ENCODE peak calls at places on chromosomes 11 and 22, in eight cellular contexts. One of them, this sample, is unnamed.

GRCh38 chr11:121488145-121488544 is 35.4 kb upstream of the SORL1-AS1 start:
- DNase-seq in neuronal stem cell: no peak
- DNase-seq in IMR-90: no peak
- DNase-seq in HCT116: no peak
- DNase-seq in astrocyte: no peak
- DNase-seq in PC-3: no peak
- DNase-seq in Karpas-422: no peak
- DNase-seq in fibroblast of lung: no peak
- DNase-seq in this sample: no peak

GRCh38 chr11:19656140-19656541 is 56.5 kb upstream of the NAV2 start:
- DNase-seq in neuronal stem cell: no peak
- DNase-seq in IMR-90: no peak
- DNase-seq in HCT116: no peak
- DNase-seq in astrocyte: no peak
- DNase-seq in PC-3: no peak
- DNase-seq in Karpas-422: no peak
- DNase-seq in fibroblast of lung: no peak
- DNase-seq in this sample: no peak

GRCh38 chr11:36195496-36196346 is 93.5 kb downstream of the COMMD9 start:
- DNase-seq in neuronal stem cell: no peak
- DNase-seq in IMR-90: peak; percentile 44
- DNase-seq in HCT116: no peak
- DNase-seq in astrocyte: no peak
- DNase-seq in PC-3: no peak
- DNase-seq in Karpas-422: peak; percentile 75
- DNase-seq in fibroblast of lung: peak; percentile 47
- DNase-seq in this sample: no peak

GRCh38 chr22:38262051-38262795 is 10.6 kb downstream of the TMEM184B start:
- DNase-seq in neuronal stem cell: no peak
- DNase-seq in IMR-90: no peak
- DNase-seq in HCT116: no peak
- DNase-seq in astrocyte: no peak
- DNase-seq in PC-3: peak; percentile 42
- DNase-seq in Karpas-422: peak; percentile 80
- DNase-seq in fibroblast of lung: no peak
- DNase-seq in this sample: no peak

GRCh38 chr11:12028303-12028702 is 19.9 kb upstream of the DKK3 start:
- DNase-seq in neuronal stem cell: no peak
- DNase-seq in IMR-90: no peak
- DNase-seq in HCT116: no peak
- DNase-seq in astrocyte: no peak
- DNase-seq in PC-3: no peak
- DNase-seq in Karpas-422: no peak
- DNase-seq in fibroblast of lung: no peak
- DNase-seq in this sample: no peak

GRCh38 chr11:64868904-64869570 is 9.4 kb downstream of the EHD1 start:
- DNase-seq in neuronal stem cell: no peak
- DNase-seq in IMR-90: peak; percentile 94
- DNase-seq in HCT116: no peak
- DNase-seq in astrocyte: peak; percentile 93
- DNase-seq in PC-3: peak; percentile 97
- DNase-seq in Karpas-422: no peak
- DNase-seq in fibroblast of lung: peak; percentile 87
- DNase-seq in this sample: no peak

GRCh38 chr11:131689049-131689925 is 318.9 kb downstream of the NTM start:
- DNase-seq in neuronal stem cell: no peak
- DNase-seq in IMR-90: no peak
- DNase-seq in HCT116: no peak
- DNase-seq in astrocyte: no peak
- DNase-seq in PC-3: no peak
- DNase-seq in Karpas-422: no peak
- DNase-seq in fibroblast of lung: no peak
- DNase-seq in this sample: no peak

GRCh38 chr22:30435674-30436126 is 10.1 kb downstream of the MTFP1 start:
- DNase-seq in neuronal stem cell: no peak
- DNase-seq in IMR-90: no peak
- DNase-seq in HCT116: peak; percentile 79
- DNase-seq in astrocyte: no peak
- DNase-seq in PC-3: no peak
- DNase-seq in Karpas-422: peak; percentile 96
- DNase-seq in fibroblast of lung: no peak
- DNase-seq in this sample: no peak

GRCh38 chr11:61342207-61342803 is 9.3 kb downstream of the TKFC start:
- DNase-seq in neuronal stem cell: no peak
- DNase-seq in IMR-90: no peak
- DNase-seq in HCT116: no peak
- DNase-seq in astrocyte: no peak
- DNase-seq in PC-3: no peak
- DNase-seq in Karpas-422: no peak
- DNase-seq in fibroblast of lung: no peak
- DNase-seq in this sample: no peak

GRCh38 chr11:111461460-111462240 is 50.5 kb downstream of the BTG4 start:
- DNase-seq in neuronal stem cell: no peak
- DNase-seq in IMR-90: no peak
- DNase-seq in HCT116: no peak
- DNase-seq in astrocyte: no peak
- DNase-seq in PC-3: no peak
- DNase-seq in Karpas-422: no peak
- DNase-seq in fibroblast of lung: no peak
- DNase-seq in this sample: no peak

GRCh38 chr11:100875521-100875869 is 188.4 kb downstream of the ARHGAP42 start:
- DNase-seq in neuronal stem cell: no peak
- DNase-seq in IMR-90: no peak
- DNase-seq in HCT116: no peak
- DNase-seq in astrocyte: no peak
- DNase-seq in PC-3: no peak
- DNase-seq in Karpas-422: no peak
- DNase-seq in fibroblast of lung: no peak
- DNase-seq in this sample: no peak

DNA sequence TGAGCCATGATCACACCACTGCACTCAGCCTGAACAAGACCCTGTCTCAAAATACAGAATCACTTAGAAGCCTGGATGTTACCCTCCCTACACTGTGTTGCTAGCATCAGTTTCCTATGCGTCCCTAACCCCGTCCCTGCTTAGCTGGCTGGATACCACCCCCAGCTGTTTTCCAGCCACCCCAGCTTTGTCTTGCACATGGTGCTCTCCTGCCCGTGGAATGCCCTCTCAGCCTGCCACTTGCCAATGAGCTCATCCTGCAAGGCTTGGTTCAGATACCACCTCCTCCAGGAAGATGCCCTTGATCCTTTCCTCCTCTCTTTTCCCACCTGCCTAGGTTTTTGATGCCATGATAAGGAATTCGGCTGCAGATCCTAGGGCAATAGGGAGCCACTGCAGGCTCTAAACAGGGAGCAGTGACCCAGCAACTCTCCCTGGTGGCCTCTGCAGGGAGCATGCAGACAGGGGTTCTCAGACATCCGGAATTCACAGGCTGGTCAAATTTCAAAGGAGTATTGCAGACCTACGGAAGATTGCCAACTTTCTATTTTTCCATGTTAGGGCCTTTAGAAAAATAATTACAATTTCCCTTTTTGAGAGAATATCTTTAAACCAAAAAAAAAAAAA is 52.7 kb upstream of the WNT7B start:
- DNase-seq in neuronal stem cell: no peak
- DNase-seq in IMR-90: no peak
- DNase-seq in HCT116: no peak
- DNase-seq in astrocyte: no peak
- DNase-seq in PC-3: no peak
- DNase-seq in Karpas-422: no peak
- DNase-seq in fibroblast of lung: no peak
- DNase-seq in this sample: no peak
- H3K4me3 ChIP-seq in neuronal stem cell: no peak overlapping the region
- H3K4me3 ChIP-seq in IMR-90: no peak overlapping the region
- H3K4me3 ChIP-seq in HCT116: no peak overlapping the region
- H3K4me3 ChIP-seq in astrocyte: no peak overlapping the region
- H3K4me3 ChIP-seq in PC-3: no peak overlapping the region
- H3K4me3 ChIP-seq in Karpas-422: no peak overlapping the region
- H3K4me3 ChIP-seq in fibroblast of lung: no peak overlapping the region
- H3K4me3 ChIP-seq in this sample: no peak overlapping the region

DNA sequence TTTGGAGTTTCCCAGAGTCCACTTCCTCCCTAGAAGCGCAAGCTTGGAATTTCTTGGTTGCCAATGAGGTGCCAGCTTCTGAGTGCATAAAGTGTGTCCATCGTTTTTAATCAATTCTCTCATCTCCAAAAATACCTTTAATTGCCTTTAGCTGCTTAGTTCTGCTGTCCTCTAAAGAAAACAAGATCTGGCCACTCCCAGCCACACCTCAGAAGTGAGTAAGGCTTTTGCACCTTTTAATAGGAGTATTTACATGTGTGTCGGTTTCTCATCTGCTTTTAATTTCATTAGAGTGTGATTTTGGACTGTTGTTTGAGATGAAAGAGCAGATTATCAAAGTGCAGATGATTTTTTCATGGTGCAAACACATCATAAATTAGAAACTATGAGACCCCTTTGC is 20.1 kb downstream of the CD44 start:
- DNase-seq in neuronal stem cell: no peak
- DNase-seq in IMR-90: no peak
- DNase-seq in HCT116: no peak
- DNase-seq in astrocyte: no peak
- DNase-seq in PC-3: no peak
- DNase-seq in Karpas-422: no peak
- DNase-seq in fibroblast of lung: no peak
- DNase-seq in this sample: no peak
- H3K4me2 ChIP-seq in neuronal stem cell: no peak overlapping the region
- H3K4me2 ChIP-seq in IMR-90: no peak overlapping the region
- H3K4me2 ChIP-seq in HCT116: peak overlapping the region; percentile 24
- H3K4me2 ChIP-seq in astrocyte: peak overlapping the region; percentile 6
- H3K4me2 ChIP-seq in PC-3: no peak overlapping the region
- H3K4me2 ChIP-seq in Karpas-422: no peak overlapping the region
- H3K4me2 ChIP-seq in fibroblast of lung: no peak overlapping the region
- H3K4me2 ChIP-seq in this sample: peak overlapping the region; percentile 92

DNA sequence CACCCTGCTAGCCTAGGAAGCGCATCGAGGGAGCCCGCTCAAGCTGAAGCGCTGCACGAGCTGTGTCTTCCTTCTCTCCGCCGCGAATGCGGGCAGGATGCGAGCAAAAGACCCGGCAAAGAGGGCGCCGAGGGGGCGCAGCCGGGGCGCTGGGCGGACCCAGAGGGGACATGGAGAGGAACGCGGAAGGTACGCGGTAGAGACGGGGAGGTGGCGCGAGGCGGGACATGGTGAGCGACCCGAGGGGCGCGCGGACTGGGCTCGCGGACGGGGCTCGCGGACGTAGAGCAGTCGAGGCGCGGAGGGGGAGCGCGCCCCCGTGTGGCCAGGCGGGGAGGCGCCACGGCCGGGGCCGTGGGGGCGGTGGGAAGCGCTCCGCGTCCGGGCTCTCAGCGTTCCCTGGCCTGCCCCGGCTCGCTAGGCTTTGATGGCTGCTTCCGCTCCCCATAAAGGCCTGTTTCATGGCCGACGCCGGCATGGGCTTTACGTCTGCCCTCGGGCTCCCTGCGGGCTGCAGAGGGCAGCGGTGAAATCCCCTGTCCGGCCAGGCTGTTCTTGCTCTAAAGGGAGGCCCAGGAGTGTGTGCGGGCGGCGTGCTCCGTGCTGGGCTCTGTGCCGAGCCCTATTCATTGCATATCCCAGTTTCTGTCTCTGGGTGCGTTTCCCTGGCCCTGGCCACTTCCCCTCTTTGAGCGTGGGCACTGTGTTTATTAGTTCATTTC is 31.2 kb upstream of the TRIM29 start:
- DNase-seq in neuronal stem cell: peak; percentile 81
- DNase-seq in IMR-90: peak; percentile 45
- DNase-seq in HCT116: no peak
- DNase-seq in astrocyte: no peak
- DNase-seq in PC-3: peak; percentile 77
- DNase-seq in Karpas-422: no peak
- DNase-seq in fibroblast of lung: peak; percentile 56
- DNase-seq in this sample: no peak
- H3K9ac ChIP-seq in neuronal stem cell: peak overlapping the region; percentile 83
- H3K9ac ChIP-seq in IMR-90: peak overlapping the region; percentile 12
- H3K9ac ChIP-seq in HCT116: peak overlapping the region; percentile 41
- H3K9ac ChIP-seq in astrocyte: peak overlapping the region; percentile 60
- H3K9ac ChIP-seq in PC-3: peak overlapping the region; percentile 41
- H3K9ac ChIP-seq in Karpas-422: no peak overlapping the region
- H3K9ac ChIP-seq in fibroblast of lung: peak overlapping the region; percentile 9
- H3K9ac ChIP-seq in this sample: peak overlapping the region; percentile 75

GRCh38 chr11:107357877-107358276 is 99.7 kb downstream of the CWF19L2 start:
- DNase-seq in neuronal stem cell: no peak
- DNase-seq in IMR-90: no peak
- DNase-seq in HCT116: no peak
- DNase-seq in astrocyte: no peak
- DNase-seq in PC-3: no peak
- DNase-seq in Karpas-422: no peak
- DNase-seq in fibroblast of lung: no peak
- DNase-seq in this sample: no peak

GRCh38 chr11:107359701-107360100 is 97.9 kb downstream of the CWF19L2 start:
- DNase-seq in neuronal stem cell: no peak
- DNase-seq in IMR-90: peak; percentile 14
- DNase-seq in HCT116: no peak
- DNase-seq in astrocyte: no peak
- DNase-seq in PC-3: peak; percentile 10
- DNase-seq in Karpas-422: no peak
- DNase-seq in fibroblast of lung: no peak
- DNase-seq in this sample: no peak

DNA sequence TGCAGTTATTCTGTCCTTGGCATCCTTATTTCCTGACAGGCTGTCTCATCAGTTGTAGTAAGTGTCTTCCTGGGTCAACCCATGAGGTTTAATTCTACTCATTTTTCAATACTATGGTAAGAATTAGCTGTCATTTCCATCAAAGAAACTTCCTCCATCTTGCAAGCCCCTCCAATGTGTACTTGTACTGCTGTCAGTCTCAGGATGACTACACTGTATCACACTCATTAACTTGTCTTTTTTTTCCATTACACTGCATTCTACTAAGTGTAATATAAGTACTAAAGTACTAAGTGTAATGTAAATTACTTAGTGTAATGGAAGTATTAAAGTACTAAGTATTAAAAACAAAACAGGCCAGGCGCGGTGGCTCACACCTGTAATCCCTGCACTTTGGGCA is 102.8 kb downstream of the CWF19L2 start:
- DNase-seq in neuronal stem cell: no peak
- DNase-seq in IMR-90: no peak
- DNase-seq in HCT116: no peak
- DNase-seq in astrocyte: no peak
- DNase-seq in PC-3: no peak
- DNase-seq in Karpas-422: no peak
- DNase-seq in fibroblast of lung: no peak
- DNase-seq in this sample: no peak
- H3K4me3 ChIP-seq in neuronal stem cell: no peak overlapping the region
- H3K4me3 ChIP-seq in IMR-90: no peak overlapping the region
- H3K4me3 ChIP-seq in HCT116: no peak overlapping the region
- H3K4me3 ChIP-seq in astrocyte: no peak overlapping the region
- H3K4me3 ChIP-seq in PC-3: no peak overlapping the region
- H3K4me3 ChIP-seq in Karpas-422: no peak overlapping the region
- H3K4me3 ChIP-seq in fibroblast of lung: no peak overlapping the region
- H3K4me3 ChIP-seq in this sample: no peak overlapping the region

DNA sequence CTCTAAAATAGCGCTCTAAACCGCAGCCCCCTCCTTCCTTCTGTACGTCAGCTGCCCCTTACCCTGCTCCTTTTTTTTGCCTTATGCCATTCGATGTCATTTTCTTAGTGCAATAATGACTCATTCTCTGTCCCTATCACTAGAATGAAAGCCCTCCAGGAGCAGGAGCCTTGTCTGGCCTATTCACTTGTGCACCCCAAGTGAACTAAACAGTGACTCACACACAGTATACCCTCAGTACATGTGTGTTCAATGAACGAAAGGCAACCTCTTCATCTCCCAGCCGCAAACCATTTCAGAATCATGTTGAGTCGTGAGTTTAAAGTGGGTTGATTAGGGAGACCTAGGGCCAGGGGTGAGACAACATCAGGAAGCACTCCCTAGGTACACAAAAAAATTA is 50.7 kb upstream of the SPATA19 start:
- DNase-seq in neuronal stem cell: no peak
- DNase-seq in IMR-90: no peak
- DNase-seq in HCT116: no peak
- DNase-seq in astrocyte: no peak
- DNase-seq in PC-3: no peak
- DNase-seq in Karpas-422: no peak
- DNase-seq in fibroblast of lung: no peak
- DNase-seq in this sample: no peak
- H3K4me2 ChIP-seq in neuronal stem cell: no peak overlapping the region
- H3K4me2 ChIP-seq in IMR-90: no peak overlapping the region
- H3K4me2 ChIP-seq in HCT116: no peak overlapping the region
- H3K4me2 ChIP-seq in astrocyte: no peak overlapping the region
- H3K4me2 ChIP-seq in PC-3: no peak overlapping the region
- H3K4me2 ChIP-seq in Karpas-422: no peak overlapping the region
- H3K4me2 ChIP-seq in fibroblast of lung: no peak overlapping the region
- H3K4me2 ChIP-seq in this sample: no peak overlapping the region